ENCODE peak calls at places on chromosomes 11 and 22, in four cellular contexts. I, Z, B and N are unnamed samples.

GRCh38 chr22:30691204-30691603 is 3.5 kb upstream of the OSBP2 start:
- DNase-seq in I (no peak), Z (no peak), B (no peak), N (no peak)

GRCh38 chr11:117143390-117143789 is 697 bp upstream of the PAFAH1B2 start:
- DNase-seq in I (peak; percentile 56), Z (no peak), B (no peak), N (no peak)

GRCh38 chr22:29308791-29309262 is 2.4 kb downstream of the GAS2L1 start:
- DNase-seq in I (peak; percentile 60), Z (no peak), B (no peak), N (no peak)

GRCh38 chr11:36564376-36565032 is 3.3 kb upstream of the RAG1 start:
- DNase-seq in I (no peak), Z (peak; percentile 11), B (peak; percentile 13), N (no peak)

GRCh38 chr22:21961886-21962654 is 9.4 kb upstream of the PPM1F start:
- DNase-seq in I (no peak), Z (peak; percentile 13), B (no peak), N (no peak)

GRCh38 chr11:66408488-66409214 is 12.2 kb upstream of the NPAS4 start:
- DNase-seq in I (peak; percentile 93), Z (peak; percentile 84), B (peak; percentile 78), N (peak; percentile 73)

GRCh38 chr22:28112548-28113043 is 193.5 kb upstream of the PITPNB start:
- DNase-seq in I (no peak), Z (no peak), B (peak; percentile 8), N (no peak)

GRCh38 chr11:111707691-111708067 is 58.5 kb downstream of the PPP2R1B start:
- DNase-seq in I (no peak), Z (no peak), B (no peak), N (no peak)

GRCh38 chr11:75474240-75474639 is 41.2 kb upstream of the KLHL35 start:
- DNase-seq in I (no peak), Z (no peak), B (no peak), N (no peak)

GRCh38 chr22:31692186-31692886 is 30.3 kb upstream of the PISD start:
- DNase-seq in I (no peak), Z (peak; percentile 8), B (no peak), N (no peak)

GRCh38 chr22:24994070-24994763 is 41.7 kb downstream of the KIAA1671 start:
- DNase-seq in I (no peak), Z (no peak), B (no peak), N (no peak)

GRCh38 chr22:19400881-19401280 is 30.7 kb downstream of the HIRA start:
- DNase-seq in I (no peak), Z (no peak), B (no peak), N (no peak)

GRCh38 chr11:36300651-36301050 is 4.6 kb downstream of the PRR5L start:
- DNase-seq in I (peak; percentile 92), Z (no peak), B (peak; percentile 74), N (no peak)

GRCh38 chr11:76355172-76355571 is 25.8 kb downstream of the THAP12 start:
- DNase-seq in I (no peak), Z (no peak), B (no peak), N (no peak)

GRCh38 chr22:16824718-16825687 is at the start of gene XKR3:
- DNase-seq in I (no peak), Z (no peak), B (no peak), N (no peak)

GRCh38 chr11:67482736-67483497 is at the start of gene AIP:
- DNase-seq in I (peak; percentile 99), Z (peak; percentile 94), B (peak; percentile 90), N (peak; percentile 95)

GRCh38 chr11:63608353-63609345 is 5.6 kb downstream of the PLAAT3 start:
- DNase-seq in I (no peak), Z (no peak), B (no peak), N (no peak)

GRCh38 chr11:111303476-111303875 is 5.1 kb downstream of the POU2AF3 start:
- DNase-seq in I (no peak), Z (no peak), B (no peak), N (no peak)

GRCh38 chr22:31867386-31868153 is 76.8 kb upstream of the YWHAH start:
- DNase-seq in I (no peak), Z (no peak), B (no peak), N (no peak)

GRCh38 chr11:94895971-94896370 is 77.4 kb downstream of the CWC15 start:
- DNase-seq in I (no peak), Z (no peak), B (no peak), N (no peak)

GRCh38 chr11:1303973-1304372 is 5.5 kb downstream of the TOLLIP start:
- DNase-seq in I (peak; percentile 75), Z (no peak), B (no peak), N (no peak)

GRCh38 chr22:49962751-49963646 is 2.4 kb downstream of the PIM3 start:
- DNase-seq in I (peak; percentile 86), Z (no peak), B (no peak), N (no peak)

GRCh38 chr22:39253427-39254070 is 8.8 kb upstream of the PDGFB start:
- DNase-seq in I (peak; percentile 89), Z (peak; percentile 54), B (peak; percentile 22), N (no peak)